ENCODE peak calls at places on chromosomes 2 and 18, in seven cellular contexts. T, W, H, B, N, E and O are unnamed samples.

GRCh38 chr2:120272763-120273481 is 20.3 kb downstream of the RALB start:
- DNase-seq in T (no peak), W (no peak), H (no peak), B (no peak), N (no peak), E (no peak), O (no peak)

GRCh38 chr2:146417942-146418341 is 1426.9 kb upstream of the ACVR2A start:
- DNase-seq in T (no peak), W (no peak), H (peak), B (no peak), N (no peak), E (no peak), O (no peak)

GRCh38 chr2:43421194-43421593 is 174.6 kb downstream of the THADA start:
- DNase-seq in T (no peak), W (no peak), H (peak), B (no peak), N (peak), E (no peak), O (no peak)

GRCh38 chr18:62925031-62925688 is 209.8 kb downstream of the PHLPP1 start:
- DNase-seq in T (peak), W (no peak), H (peak), B (no peak), N (no peak), E (no peak), O (no peak)

GRCh38 chr18:63553117-63553516 is 10.9 kb downstream of the SERPINB12 start:
- DNase-seq in T (peak), W (peak), H (peak), B (peak), N (no peak), E (no peak), O (peak)

GRCh38 chr2:21037671-21038108 is 6.2 kb downstream of the APOB start:
- DNase-seq in T (no peak), W (no peak), H (no peak), B (no peak), N (no peak), E (no peak), O (no peak)

GRCh38 chr18:67211646-67212045 is 304.9 kb downstream of the DSEL start:
- DNase-seq in T (peak), W (no peak), H (no peak), B (no peak), N (no peak), E (no peak), O (no peak)

GRCh38 chr18:49048361-49048760 is 97.6 kb upstream of the SMAD7 start:
- DNase-seq in T (peak), W (no peak), H (no peak), B (no peak), N (no peak), E (no peak), O (no peak)

GRCh38 chr18:25102657-25103056 is 249.3 kb downstream of the ZNF521 start:
- DNase-seq in T (no peak), W (no peak), H (no peak), B (no peak), N (no peak), E (no peak), O (no peak)

DNA sequence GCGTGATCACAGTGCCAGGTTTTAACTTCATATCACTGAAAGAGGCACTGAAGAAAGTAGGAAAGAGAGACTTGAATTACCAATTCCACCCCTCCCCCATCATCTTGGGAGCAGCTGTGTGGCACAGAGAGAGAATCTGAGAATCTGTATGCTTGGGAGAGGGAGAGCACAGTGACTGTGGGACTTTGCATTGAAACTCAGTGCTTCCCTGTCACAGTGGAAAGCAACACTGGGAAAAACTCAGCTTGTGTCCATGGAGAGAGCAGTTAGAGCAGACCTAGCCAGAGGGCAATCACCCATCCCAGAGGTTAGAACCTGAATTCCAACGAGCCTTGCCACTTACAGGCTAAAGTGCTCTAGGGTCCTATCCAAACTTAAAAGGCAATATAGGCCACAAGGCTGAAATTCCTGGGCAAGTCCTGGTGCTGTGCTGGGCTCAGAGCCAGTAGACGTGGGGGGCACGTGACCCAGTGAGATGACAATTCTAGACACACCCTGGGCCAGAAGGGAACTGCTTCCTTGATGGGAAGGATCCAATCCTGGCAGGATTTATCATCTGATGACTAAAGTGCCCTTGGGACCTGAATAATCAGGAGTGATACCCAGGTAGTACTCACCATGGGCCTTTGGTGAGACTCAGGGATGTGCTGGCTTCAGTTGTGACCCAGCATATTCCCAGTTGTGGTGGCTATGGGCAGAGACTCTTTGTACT is 15.5 kb upstream of the ABCB11 start:
- DNase-seq in T (no peak), W (no peak), H (peak), B (no peak), N (no peak), E (no peak), O (no peak)
- TF ChIP-seq EZH2phosphoT487 in T (no peak), W (no peak), H (no peak), B (no peak), N (no peak), E (no peak), O (no peak)

GRCh38 chr2:239302808-239303557 is 97.8 kb downstream of the HDAC4 start:
- DNase-seq in T (no peak), W (no peak), H (no peak), B (no peak), N (no peak), E (no peak), O (no peak)
- TF ChIP-seq EZH2phosphoT487 in T (no peak), W (no peak), H (no peak), B (no peak), N (no peak), E (no peak), O (no peak)

DNA sequence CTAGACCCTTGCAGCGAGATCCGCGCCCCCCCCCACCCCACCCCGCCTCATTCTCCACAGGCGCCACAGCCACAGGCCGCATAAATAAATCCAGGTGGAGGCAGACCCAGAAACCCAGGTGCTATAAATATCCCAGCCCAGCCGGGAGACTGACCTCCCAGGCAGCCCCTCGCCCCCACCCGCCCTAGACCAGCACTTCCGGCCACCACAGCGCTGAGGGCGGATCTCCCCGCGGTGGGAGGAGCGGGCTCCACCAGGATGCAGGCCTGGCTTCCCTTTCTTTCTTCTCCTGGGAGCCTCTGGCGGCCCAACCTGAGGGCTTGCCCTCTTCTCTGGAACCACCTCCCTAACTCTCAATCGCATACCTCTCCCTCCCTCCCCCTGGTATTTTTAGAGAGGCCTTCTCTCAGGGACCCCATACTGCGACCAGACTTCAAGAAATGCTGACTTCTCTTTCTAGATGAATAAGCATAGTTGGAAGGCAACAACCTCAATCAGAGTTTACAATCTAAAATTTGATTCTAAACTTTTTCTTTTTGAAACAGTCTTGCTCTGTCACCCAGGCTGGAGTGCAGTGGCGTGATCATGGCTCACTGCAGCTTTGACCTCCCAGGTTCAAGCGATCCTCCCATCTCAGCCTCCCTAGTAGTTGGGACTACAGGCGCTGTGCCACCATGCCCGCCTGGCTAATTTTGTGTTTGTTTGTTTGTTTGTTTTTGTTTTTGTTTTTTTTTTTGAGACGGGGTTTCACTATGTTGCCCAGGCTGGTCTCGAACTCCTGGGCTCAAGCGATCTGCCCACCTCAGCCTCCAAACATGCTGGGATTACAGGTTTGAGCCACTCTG is 55.0 kb downstream of the PKDCC start:
- DNase-seq in T (no peak), W (no peak), H (no peak), B (no peak), N (no peak), E (peak), O (peak)
- TF ChIP-seq EZH2phosphoT487 in T (no peak), W (no peak), H (no peak), B (no peak), N (no peak), E (no peak), O (no peak)

DNA sequence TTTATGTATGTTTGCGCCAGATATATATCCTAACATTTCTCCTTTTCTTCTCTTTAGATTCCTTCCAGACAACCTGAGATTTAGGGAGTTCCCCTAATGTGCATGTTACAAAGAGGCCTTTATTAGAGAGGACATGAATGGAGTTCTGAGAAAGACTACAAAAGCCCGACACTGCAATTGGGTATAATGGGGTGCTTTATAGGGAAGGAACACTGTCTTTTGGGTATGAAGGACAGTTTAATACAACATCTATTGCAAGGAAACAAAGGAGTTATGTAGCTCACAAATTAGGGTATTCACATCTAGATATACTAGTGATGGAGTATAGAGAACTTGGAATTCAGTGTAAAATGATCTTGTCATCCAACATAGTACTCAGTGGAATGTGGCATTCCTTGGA is 383.8 kb downstream of the FIGN start:
- DNase-seq in T (no peak), W (no peak), H (no peak), B (no peak), N (no peak), E (no peak), O (no peak)
- TF ChIP-seq EZH2phosphoT487 in T (no peak), W (no peak), H (no peak), B (no peak), N (no peak), E (no peak), O (no peak)